ENCODE peak calls at places on chromosomes 1 and 21, in nine cellular contexts. D is psoas muscle, U is B cell, Z is GM06990, T is omental fat pad, M is heart left ventricle, F is foreskin fibroblast, A is glutamatergic neuron, S is MCF 10A. Q is an unnamed sample.

GRCh38 chr1:201171063-201172036 is 17.1 kb upstream of the TMEM9 start:
- DNase-seq in D (peak), U (peak), Z (peak), T (no peak), M (peak), F (no peak), A (peak), S (peak), Q (peak)

GRCh38 chr1:195637474-195637873 is 970.8 kb downstream of the KCNT2 start:
- DNase-seq in D (no peak), U (no peak), Z (no peak), T (no peak), M (no peak), F (peak), A (no peak), S (no peak), Q (no peak)

GRCh38 chr1:155125946-155126493 is 1.7 kb upstream of the EFNA1 start:
- DNase-seq in D (peak), U (no peak), Z (no peak), T (no peak), M (peak), F (peak), A (peak), S (peak), Q (no peak)

GRCh38 chr1:59574085-59574484 is 240.7 kb upstream of the HOOK1 start:
- DNase-seq in D (no peak), U (no peak), Z (no peak), T (no peak), M (no peak), F (peak), A (no peak), S (peak), Q (no peak)

GRCh38 chr1:180117764-180118116 is 36.9 kb upstream of the QSOX1 start:
- DNase-seq in D (no peak), U (no peak), Z (no peak), T (no peak), M (no peak), F (peak), A (no peak), S (peak), Q (no peak)

GRCh38 chr1:9009438-9010366 is 16.5 kb downstream of the SLC2A7 start:
- DNase-seq in D (no peak), U (peak), Z (peak), T (no peak), M (no peak), F (no peak), A (peak), S (peak), Q (no peak)

GRCh38 chr1:215599418-215599817 is 32.3 kb downstream of the KCTD3 start:
- DNase-seq in D (no peak), U (no peak), Z (no peak), T (no peak), M (no peak), F (peak), A (no peak), S (peak), Q (no peak)

GRCh38 chr21:44773291-44773932 is 28.2 kb downstream of the UBE2G2 start:
- DNase-seq in D (no peak), U (no peak), Z (no peak), T (no peak), M (no peak), F (no peak), A (peak), S (no peak), Q (no peak)

GRCh38 chr1:155540000-155540874 is 22.4 kb downstream of the ASH1L start:
- DNase-seq in D (no peak), U (no peak), Z (no peak), T (no peak), M (no peak), F (no peak), A (no peak), S (no peak), Q (no peak)

GRCh38 chr1:43687301-43688108 is 19.8 kb upstream of the ST3GAL3 start:
- DNase-seq in D (no peak), U (no peak), Z (no peak), T (no peak), M (peak), F (no peak), A (no peak), S (no peak), Q (no peak)

GRCh38 chr1:67630438-67631045 is 54.5 kb upstream of the GADD45A start:
- DNase-seq in D (no peak), U (no peak), Z (no peak), T (no peak), M (no peak), F (no peak), A (no peak), S (peak), Q (no peak)

GRCh38 chr1:77030401-77031100 is 163.3 kb downstream of the ST6GALNAC5 start:
- DNase-seq in D (no peak), U (no peak), Z (no peak), T (no peak), M (no peak), F (no peak), A (no peak), S (no peak), Q (no peak)
- TF ChIP-seq CTCF in D (no peak), U (no peak), Z (no peak), T (no peak), M (no peak), F (no peak), A (no peak), S (no peak), Q (no peak)

GRCh38 chr1:105467549-105467948 is 1588.9 kb upstream of the PRMT6 start:
- DNase-seq in D (no peak), U (no peak), Z (no peak), T (no peak), M (no peak), F (no peak), A (no peak), S (no peak), Q (no peak)

GRCh38 chr1:105459759-105460158 is 1596.7 kb upstream of the PRMT6 start:
- DNase-seq in D (no peak), U (no peak), Z (no peak), T (no peak), M (no peak), F (no peak), A (no peak), S (no peak), Q (no peak)

DNA sequence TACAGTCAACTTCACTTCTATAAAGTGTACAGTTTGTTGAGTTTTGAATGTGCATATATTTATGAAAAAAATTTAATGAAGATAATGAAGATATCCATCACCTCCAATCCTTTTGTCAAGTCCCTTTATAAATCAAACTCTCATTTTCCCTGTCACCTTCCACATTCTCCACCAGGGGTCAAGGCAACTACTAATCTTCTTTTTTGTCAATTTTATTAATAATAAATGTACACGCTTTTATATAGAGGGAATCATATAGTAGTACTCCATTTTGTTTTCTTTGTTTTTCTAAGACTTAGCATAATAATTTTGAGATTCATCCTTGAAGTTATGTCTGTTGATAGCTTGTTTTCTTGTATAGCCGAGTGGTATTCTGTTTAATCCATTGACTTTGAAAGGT is 1594.2 kb upstream of the PRMT6 start:
- DNase-seq in D (no peak), U (no peak), Z (no peak), T (no peak), M (no peak), F (no peak), A (no peak), S (no peak), Q (no peak)
- TF ChIP-seq CTCF in D (no peak), U (no peak), Z (no peak), T (no peak), M (no peak), F (no peak), A (peak), S (no peak), Q (no peak)

GRCh38 chr1:62269439-62269838 is 49.8 kb downstream of the KANK4 start:
- DNase-seq in D (no peak), U (no peak), Z (no peak), T (no peak), M (no peak), F (no peak), A (no peak), S (no peak), Q (no peak)

GRCh38 chr1:62273953-62274352 is 45.3 kb downstream of the KANK4 start:
- DNase-seq in D (no peak), U (no peak), Z (no peak), T (no peak), M (no peak), F (no peak), A (no peak), S (no peak), Q (no peak)

GRCh38 chr1:62271137-62271536 is 48.1 kb downstream of the KANK4 start:
- DNase-seq in D (no peak), U (no peak), Z (no peak), T (no peak), M (no peak), F (no peak), A (no peak), S (no peak), Q (no peak)

GRCh38 chr1:62274496-62274895 is 44.7 kb downstream of the KANK4 start:
- DNase-seq in D (no peak), U (no peak), Z (no peak), T (no peak), M (no peak), F (no peak), A (no peak), S (no peak), Q (no peak)

DNA sequence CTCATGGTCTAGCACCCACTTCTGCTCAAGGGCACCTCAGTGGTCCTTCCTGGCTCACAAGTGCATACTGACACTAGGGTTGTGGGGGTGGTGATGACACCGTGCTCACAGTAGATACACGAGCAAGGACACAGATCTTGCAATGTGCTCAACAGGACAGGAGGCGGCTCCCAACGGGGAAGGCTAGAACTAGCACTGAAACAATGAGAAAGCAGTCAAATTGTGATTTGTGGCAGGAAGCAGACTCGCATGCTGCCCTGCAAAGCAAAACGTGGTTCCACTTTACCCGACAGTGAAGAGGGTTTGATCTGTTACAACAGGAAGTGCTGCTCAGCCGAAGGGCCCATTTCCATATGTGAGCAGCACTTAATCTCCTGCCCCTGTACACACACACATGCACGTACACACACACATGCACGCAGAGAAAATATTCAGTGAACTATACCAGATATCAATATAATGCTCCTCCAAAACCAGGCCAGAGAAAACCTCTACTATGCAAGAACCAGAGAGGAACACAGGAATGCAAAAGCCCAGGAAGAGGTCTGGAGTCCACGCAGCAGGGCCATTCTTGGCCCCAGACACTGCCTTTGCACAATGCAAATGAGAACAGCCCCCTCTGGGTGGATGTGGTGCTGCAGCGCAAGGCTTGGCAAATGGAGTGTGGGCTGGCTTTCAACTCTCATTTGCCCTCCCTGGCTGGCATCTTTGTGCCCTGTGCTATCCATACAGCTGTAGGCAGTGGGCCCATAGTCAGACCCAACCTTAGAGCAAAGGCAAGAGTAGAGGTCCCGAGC is 47.1 kb downstream of the KANK4 start:
- DNase-seq in D (no peak), U (peak), Z (no peak), T (no peak), M (no peak), F (no peak), A (no peak), S (no peak), Q (no peak)
- TF ChIP-seq CTCF in D (no peak), U (no peak), Z (peak), T (no peak), M (no peak), F (peak), A (no peak), S (no peak), Q (no peak)

GRCh38 chr21:19508844-19509243 is 1105.3 kb upstream of the TMPRSS15 start:
- DNase-seq in D (no peak), U (no peak), Z (no peak), T (no peak), M (no peak), F (no peak), A (no peak), S (no peak), Q (no peak)

GRCh38 chr21:19510057-19510456 is 1106.5 kb upstream of the TMPRSS15 start:
- DNase-seq in D (no peak), U (no peak), Z (no peak), T (no peak), M (no peak), F (no peak), A (no peak), S (no peak), Q (no peak)

GRCh38 chr21:19508442-19508841 is 1104.9 kb upstream of the TMPRSS15 start:
- DNase-seq in D (no peak), U (no peak), Z (no peak), T (no peak), M (no peak), F (no peak), A (no peak), S (no peak), Q (no peak)

GRCh38 chr21:19510653-19511052 is 1107.1 kb upstream of the TMPRSS15 start:
- DNase-seq in D (no peak), U (no peak), Z (no peak), T (no peak), M (no peak), F (no peak), A (no peak), S (no peak), Q (no peak)

GRCh38 chr21:19507682-19508260 is 1104.2 kb upstream of the TMPRSS15 start:
- DNase-seq in D (no peak), U (no peak), Z (no peak), T (no peak), M (no peak), F (no peak), A (no peak), S (peak), Q (no peak)
- TF ChIP-seq CTCF in D (no peak), U (peak), Z (peak), T (no peak), M (no peak), F (no peak), A (peak), S (no peak), Q (no peak)

GRCh38 chr1:21836010-21836409 is 23.9 kb downstream of the LDLRAD2 start:
- DNase-seq in D (no peak), U (no peak), Z (no peak), T (no peak), M (no peak), F (no peak), A (no peak), S (no peak), Q (no peak)

GRCh38 chr1:21833392-21833976 is 21.4 kb downstream of the LDLRAD2 start:
- DNase-seq in D (peak), U (no peak), Z (no peak), T (no peak), M (no peak), F (no peak), A (no peak), S (no peak), Q (no peak)

GRCh38 chr1:21834666-21835065 is 22.6 kb downstream of the LDLRAD2 start:
- DNase-seq in D (no peak), U (no peak), Z (no peak), T (no peak), M (no peak), F (no peak), A (no peak), S (no peak), Q (no peak)

GRCh38 chr1:21831454-21831970 is 19.4 kb downstream of the LDLRAD2 start:
- DNase-seq in D (peak), U (no peak), Z (no peak), T (no peak), M (no peak), F (no peak), A (no peak), S (no peak), Q (no peak)

DNA sequence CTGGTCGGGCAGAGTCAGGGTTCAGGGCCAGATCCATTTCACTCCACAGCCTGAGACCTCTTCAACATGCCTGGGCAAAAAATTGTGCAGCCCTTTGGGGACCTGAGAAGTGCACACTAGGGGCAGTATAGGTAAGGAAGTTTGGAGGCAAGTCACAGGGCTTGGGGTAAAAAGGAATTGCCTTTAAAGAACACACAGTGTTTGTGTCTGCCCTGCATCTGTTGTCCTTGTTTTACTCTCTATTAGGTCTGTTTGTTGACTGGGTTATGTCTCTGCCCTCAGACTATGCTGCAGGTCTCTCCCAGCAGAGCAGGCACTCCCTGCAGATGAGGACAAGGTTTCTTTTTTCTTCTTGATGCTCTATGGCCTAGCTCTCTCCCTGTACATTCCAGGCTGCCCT is 22.0 kb downstream of the LDLRAD2 start:
- DNase-seq in D (no peak), U (no peak), Z (no peak), T (no peak), M (no peak), F (no peak), A (no peak), S (no peak), Q (no peak)
- TF ChIP-seq CTCF in D (no peak), U (no peak), Z (no peak), T (no peak), M (no peak), F (no peak), A (no peak), S (no peak), Q (no peak)

DNA sequence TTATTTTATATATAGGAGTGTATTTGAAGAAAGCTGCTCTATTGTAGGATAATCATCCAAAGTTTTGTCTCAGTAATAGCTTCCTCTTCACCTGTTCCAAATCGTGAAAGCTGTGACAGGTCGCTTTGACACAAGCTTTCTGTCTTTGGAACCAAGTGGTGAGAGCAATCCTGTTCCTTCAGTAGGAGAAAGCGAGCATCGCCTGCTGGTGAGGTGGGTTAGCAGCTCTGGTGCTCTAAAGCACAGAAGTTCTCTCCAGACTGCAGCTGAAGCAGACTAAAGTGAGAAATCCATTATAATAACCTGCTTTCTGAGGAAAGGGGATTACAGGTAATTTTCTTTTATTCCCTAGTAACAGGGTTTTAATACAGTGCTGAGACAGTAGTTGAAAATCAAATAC is 803.8 kb downstream of the ADGRL2 start:
- DNase-seq in D (no peak), U (no peak), Z (no peak), T (no peak), M (no peak), F (no peak), A (no peak), S (no peak), Q (no peak)
- TF ChIP-seq CTCF in D (no peak), U (no peak), Z (no peak), T (no peak), M (no peak), F (no peak), A (no peak), S (no peak), Q (no peak)

GRCh38 chr1:118294817-118295486 is 109.9 kb upstream of the SPAG17 start:
- DNase-seq in D (peak), U (no peak), Z (no peak), T (no peak), M (no peak), F (no peak), A (no peak), S (no peak), Q (no peak)
- TF ChIP-seq CTCF in D (no peak), U (no peak), Z (no peak), T (no peak), M (no peak), F (no peak), A (no peak), S (no peak), Q (no peak)

GRCh38 chr1:246218686-246219085 is 288.4 kb downstream of the SMYD3 start:
- DNase-seq in D (no peak), U (no peak), Z (no peak), T (no peak), M (no peak), F (no peak), A (no peak), S (no peak), Q (no peak)
- TF ChIP-seq CTCF in D (no peak), U (no peak), Z (no peak), T (no peak), M (no peak), F (no peak), A (no peak), S (no peak), Q (no peak)

GRCh38 chr1:23664837-23665795 is 26.5 kb upstream of the RPL11 start:
- DNase-seq in D (no peak), U (peak), Z (no peak), T (no peak), M (no peak), F (no peak), A (no peak), S (peak), Q (no peak)
- TF ChIP-seq CTCF in D (peak), U (peak), Z (peak), T (no peak), M (peak), F (peak), A (peak), S (peak), Q (peak)